ENCODE peak calls at places on chromosomes 4 and X, in six cellular contexts. J is NAMALWA; M is effector CD4-positive, alpha-beta T cell; W is IMR-90; A is ecto neural progenitor cell; U is Caki2. I is an unnamed sample.

GRCh38 chr4:153142700-153143438 is 61.4 kb upstream of the TRIM2 start:
- DNase-seq in U (peak; percentile 74), J (peak; percentile 78), W (peak; percentile 73), M (peak; percentile 45), A (peak; percentile 68), I (peak; percentile 81)

GRCh38 chr4:23384741-23385140 is 505.1 kb downstream of the PPARGC1A start:
- DNase-seq in J (no peak), M (no peak), W (peak; percentile 9), U (peak; percentile 20), A (no peak), I (no peak)

GRCh38 chrX:116198810-116199209 is 28.3 kb downstream of the AGTR2 start:
- DNase-seq in A (no peak), U (no peak), M (no peak), J (peak; percentile 53), W (no peak), I (no peak)

GRCh38 chr4:183424109-183424751 is 20.2 kb upstream of the CDKN2AIP start:
- DNase-seq in J (no peak), U (no peak), M (no peak), A (no peak), W (no peak), I (no peak)

GRCh38 chrX:150879855-150880807 is 18.3 kb downstream of the CD99L2 start:
- DNase-seq in U (no peak), M (no peak), J (peak; percentile 20), W (no peak), A (no peak), I (no peak)

GRCh38 chr4:164536829-164537228 is 217.1 kb upstream of the SMIM31 start:
- DNase-seq in M (no peak), A (no peak), U (peak; percentile 54), W (peak; percentile 7), J (no peak), I (no peak)

GRCh38 chr4:143389543-143390195 is 53.0 kb downstream of the GAB1 start:
- DNase-seq in J (no peak), M (no peak), W (peak; percentile 73), A (no peak), U (no peak), I (no peak)

GRCh38 chr4:109658871-109659410 is 44.3 kb downstream of the CASP6 start:
- DNase-seq in J (no peak), A (no peak), W (peak; percentile 6), U (no peak), M (no peak), I (no peak)

GRCh38 chr4:76458829-76459228 is 23.8 kb downstream of the SHROOM3 start:
- DNase-seq in J (no peak), M (no peak), U (no peak), W (no peak), A (peak; percentile 73), I (no peak)

GRCh38 chr4:152997771-152998487 is 61.8 kb downstream of the FHDC1 start:
- DNase-seq in A (no peak), M (no peak), J (no peak), W (peak; percentile 7), U (peak; percentile 69), I (no peak)

GRCh38 chr4:101795704-101796103 is 5.2 kb downstream of the BANK1 start:
- DNase-seq in U (no peak), J (peak; percentile 49), W (no peak), A (no peak), M (no peak), I (no peak)

GRCh38 chr4:149901128-149901527 is 85.5 kb upstream of the IQCM start:
- DNase-seq in W (no peak), J (no peak), M (no peak), U (no peak), A (no peak), I (no peak)

GRCh38 chr4:145012841-145013240 is 85.2 kb downstream of the ANAPC10 start:
- DNase-seq in M (no peak), W (peak; percentile 71), A (no peak), J (no peak), U (peak; percentile 6), I (no peak)